ENCODE peak calls at places on chromosomes 3 and 15, in six cellular contexts. M, N, Y, T, O and X are unnamed samples.

GRCh38 chr3:191330309-191330712 is at the start of gene UTS2B:
- DNase-seq in M (no peak), Y (no peak), T (no peak), N (peak; percentile 35), O (no peak), X (no peak)

GRCh38 chr15:75237316-75237982 is 20.7 kb upstream of the GOLGA6C start:
- DNase-seq in N (no peak), M (peak; percentile 3), T (no peak), Y (peak; percentile 46), O (no peak), X (peak; percentile 2)

GRCh38 chr3:189132125-189132744 is 39.5 kb upstream of the TPRG1 start:
- DNase-seq in O (no peak), T (peak; percentile 37), M (peak; percentile 38), Y (no peak), N (peak; percentile 62), X (peak; percentile 35)

GRCh38 chr3:190205739-190206138 is 85.0 kb upstream of the P3H2 start:
- DNase-seq in O (no peak), T (peak; percentile 67), Y (no peak), M (peak; percentile 58), N (peak; percentile 23), X (peak; percentile 59)

GRCh38 chr3:194277547-194278091 is 73.5 kb downstream of the CPN2 start:
- DNase-seq in N (no peak), T (no peak), Y (peak; percentile 82), O (peak; percentile 32), M (no peak), X (no peak)

GRCh38 chr15:90497912-90498311 is 31.8 kb upstream of the CRTC3 start:
- DNase-seq in N (no peak), M (no peak), O (peak; percentile 33), Y (no peak), T (no peak), X (no peak)

GRCh38 chr15:39466428-39466827 is 114.5 kb upstream of the THBS1 start:
- DNase-seq in T (no peak), M (no peak), Y (peak; percentile 75), O (no peak), N (no peak), X (no peak)

GRCh38 chr3:5191555-5192304 is 4.2 kb downstream of the EDEM1 start:
- DNase-seq in T (no peak), O (no peak), N (no peak), Y (no peak), M (no peak), X (no peak)

GRCh38 chr3:18964640-18965039 is 183.7 kb upstream of the KCNH8 start:
- DNase-seq in O (no peak), T (no peak), N (no peak), Y (no peak), M (no peak), X (no peak)

GRCh38 chr3:175836622-175837021 is 977.5 kb downstream of the NAALADL2 start:
- DNase-seq in T (no peak), M (no peak), Y (no peak), N (no peak), O (no peak), X (no peak)

GRCh38 chr15:91263632-91264477 is 163.8 kb downstream of the SV2B start:
- DNase-seq in O (no peak), Y (peak; percentile 87), T (no peak), N (no peak), M (no peak), X (no peak)

GRCh38 chr3:159418571-159419526 is 569.8 kb upstream of the IL12A start:
- DNase-seq in T (no peak), M (no peak), O (no peak), N (no peak), Y (no peak), X (no peak)

GRCh38 chr3:184750684-184751083 is 38.8 kb upstream of the MAGEF1 start:
- DNase-seq in O (no peak), M (no peak), Y (no peak), N (no peak), T (no peak), X (no peak)

GRCh38 chr3:63232764-63233396 is 45.2 kb upstream of the SYNPR start:
- DNase-seq in T (no peak), Y (no peak), O (no peak), N (no peak), M (no peak), X (no peak)
- TF ChIP-seq CTCF in T (no peak), Y (no peak), O (peak; percentile 68), N (peak; percentile 21), M (no peak), X (peak; percentile 28)

DNA sequence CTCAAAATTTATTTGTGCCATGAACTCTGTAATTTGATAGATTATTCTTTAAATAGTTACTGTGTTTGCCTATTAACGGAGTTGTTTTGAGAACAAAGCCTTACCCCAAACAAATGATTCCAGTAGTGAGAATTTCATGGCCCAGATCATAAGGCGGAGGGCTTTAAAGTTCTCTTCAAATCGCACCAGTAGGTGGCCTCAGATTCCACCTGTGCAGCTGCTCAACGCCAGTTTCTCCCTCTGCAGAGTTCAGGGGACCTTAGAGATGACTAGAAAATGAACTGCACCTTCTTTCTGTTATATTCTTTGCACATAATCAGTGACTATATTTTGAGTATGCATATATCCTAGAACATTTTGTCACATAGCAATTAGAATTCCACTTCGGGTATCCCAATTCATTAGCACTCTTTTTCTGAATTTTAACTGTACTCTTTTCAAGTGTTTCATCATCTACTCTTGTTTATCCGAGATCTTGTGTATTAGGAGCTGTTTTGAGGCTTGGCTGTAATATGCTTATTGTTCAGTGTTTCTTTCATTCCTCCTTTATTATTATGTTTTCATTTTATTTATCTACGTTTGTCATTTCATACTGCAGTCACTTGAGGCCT is 232.6 kb upstream of the CHRM5 start:
- DNase-seq in O (peak; percentile 41), T (peak; percentile 42), Y (no peak), M (peak; percentile 35), N (no peak), X (peak; percentile 40)
- TF ChIP-seq CTCF in O (peak; percentile 75), T (peak; percentile 35), Y (peak; percentile 42), M (peak; percentile 31), N (peak; percentile 69), X (peak; percentile 63)

DNA sequence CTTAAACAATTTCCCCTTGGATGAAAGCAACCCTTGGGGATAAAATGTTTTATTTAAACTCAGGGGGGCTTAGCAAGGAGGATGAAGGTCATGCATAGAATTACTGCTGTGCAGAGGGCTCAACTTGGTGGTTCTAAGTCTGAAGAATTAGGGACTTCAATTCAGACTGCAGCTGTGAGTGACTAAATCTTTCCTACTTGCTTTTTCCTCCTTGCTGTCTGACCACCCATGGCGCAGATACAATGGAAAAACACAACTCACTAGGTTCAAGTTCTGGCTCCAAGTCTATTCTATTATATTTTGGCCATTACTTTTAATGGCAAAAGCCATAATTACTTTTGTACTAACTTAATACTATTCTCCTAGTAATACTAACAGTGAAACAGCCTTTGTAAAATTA is 594.6 kb downstream of the NTRK3 start:
- DNase-seq in M (no peak), N (no peak), Y (no peak), O (no peak), T (no peak), X (no peak)
- TF ChIP-seq CTCF in M (no peak), N (no peak), Y (no peak), O (no peak), T (no peak), X (no peak)

DNA sequence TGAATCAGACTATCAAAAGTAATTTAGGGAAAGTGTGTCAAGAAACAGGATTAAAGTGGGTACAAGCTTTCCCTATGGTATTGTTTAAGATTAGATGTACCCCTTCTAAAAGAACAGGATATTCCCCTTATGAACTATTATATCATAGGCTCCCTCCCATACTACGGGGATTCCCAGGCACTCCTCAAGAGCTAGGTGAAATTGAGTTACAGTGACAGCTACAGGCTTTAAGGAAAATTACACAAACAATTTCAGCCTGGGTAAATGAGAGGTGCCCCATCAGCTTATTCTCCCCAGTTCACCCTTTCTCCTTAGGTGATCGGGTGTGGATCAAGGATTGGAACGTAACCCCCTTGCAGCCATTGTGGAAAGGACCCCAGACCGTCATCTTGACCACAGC is 240.8 kb upstream of the CNTN6 start:
- DNase-seq in N (no peak), Y (no peak), O (no peak), T (peak; percentile 6), M (peak; percentile 3), X (peak; percentile 9)
- TF ChIP-seq CTCF in N (no peak), Y (no peak), O (peak; percentile 33), T (peak; percentile 18), M (peak; percentile 6), X (peak; percentile 39)

GRCh38 chr3:38136272-38136806 is 588 bp downstream of the ACAA1 start:
- DNase-seq in T (peak; percentile 49), Y (no peak), N (no peak), M (peak; percentile 49), O (no peak), X (peak; percentile 43)

GRCh38 chr3:38139191-38139590 is 730 bp downstream of the MYD88 start:
- DNase-seq in O (no peak), Y (no peak), T (no peak), M (no peak), N (no peak), X (no peak)

GRCh38 chr3:38138347-38139190 is at the start of gene MYD88:
- DNase-seq in M (peak; percentile 82), O (peak; percentile 79), N (no peak), T (peak; percentile 87), Y (peak; percentile 88), X (peak; percentile 80)

GRCh38 chr3:38136807-38137614 is at the start of gene ACAA1:
- DNase-seq in T (peak; percentile 98), N (peak; percentile 95), M (peak; percentile 98), Y (peak; percentile 100), O (peak; percentile 100), X (peak; percentile 98)

GRCh38 chr3:38137615-38138346 is 680 bp upstream of the MYD88 start:
- DNase-seq in N (peak; percentile 29), O (peak; percentile 65), Y (no peak), T (peak; percentile 49), M (peak; percentile 48), X (peak; percentile 52)
- TF ChIP-seq CTCF in N (peak; percentile 27), O (peak; percentile 47), Y (no peak), T (no peak), M (no peak), X (no peak)

DNA sequence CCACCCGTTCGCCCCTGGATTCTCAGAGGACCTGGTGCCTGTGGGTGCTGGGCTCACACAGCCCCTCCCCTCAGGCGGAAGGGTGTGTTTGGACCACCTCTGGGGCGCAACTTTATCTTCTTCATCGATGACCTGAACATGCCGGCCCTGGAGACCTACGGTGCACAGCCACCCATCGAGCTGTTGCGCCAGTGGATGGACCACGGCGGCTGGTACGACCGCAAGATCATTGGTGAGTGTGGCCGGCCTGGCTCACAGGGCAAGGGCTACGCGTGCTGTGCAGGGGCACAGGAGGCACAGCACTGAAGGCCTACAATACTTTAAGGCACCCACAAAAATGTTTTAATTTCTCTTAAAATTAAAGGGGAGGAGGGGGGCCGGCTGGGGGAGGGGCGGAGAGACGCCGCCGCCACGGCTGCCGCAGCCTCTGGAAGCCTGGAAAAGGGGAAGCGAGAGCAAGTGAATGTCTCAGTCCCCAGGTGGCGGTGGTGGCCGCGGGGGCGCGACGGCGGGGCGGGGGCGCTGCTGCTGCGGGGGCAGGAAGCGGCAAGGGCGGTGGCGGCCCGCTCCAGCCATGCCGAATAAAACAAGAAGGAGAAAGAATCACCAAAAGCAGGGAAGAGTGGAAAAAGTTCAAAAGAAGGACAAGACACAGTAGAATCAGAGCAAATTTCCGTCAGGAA is 56.8 kb downstream of the DNAH1 start:
- DNase-seq in M (peak; percentile 60), O (peak; percentile 72), N (no peak), T (peak; percentile 63), Y (no peak), X (no peak)
- TF ChIP-seq CTCF in M (no peak), O (peak; percentile 44), N (no peak), T (peak; percentile 6), Y (no peak), X (no peak)

DNA sequence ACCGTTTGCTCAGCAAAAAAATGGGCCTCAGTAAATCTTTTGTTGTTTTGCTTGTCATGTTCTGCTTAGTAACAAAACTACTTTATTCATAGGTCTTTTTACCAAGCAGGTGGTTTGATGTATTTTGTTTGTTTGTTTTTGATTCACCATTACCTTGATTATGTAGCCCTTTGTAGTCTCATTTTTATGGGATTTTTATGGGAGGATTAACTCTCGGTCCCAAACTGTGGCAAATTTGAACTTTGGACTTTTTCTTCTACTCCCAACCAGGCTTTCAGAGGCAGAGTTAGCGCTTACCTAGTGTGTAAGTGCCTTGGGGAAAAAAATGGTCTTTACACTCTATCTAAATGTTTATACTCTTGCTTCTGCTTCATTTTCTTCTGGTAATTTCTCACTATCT is 276.7 kb upstream of the POU1F1 start:
- DNase-seq in M (no peak), O (no peak), T (no peak), Y (no peak), N (no peak), X (no peak)
- TF ChIP-seq CTCF in M (no peak), O (no peak), T (no peak), Y (no peak), N (no peak), X (no peak)